ENCODE peak calls at places on chromosomes 7 and 10, in eight cellular contexts. L is GM23338; K is AG04450; Y is gastrocnemius medialis; C is lower lobe of right lung; G is CD8-positive, alpha-beta T cell; N is lung; A is MM.1S. S is an unnamed sample.

GRCh38 chr7:46317256-46317655 is 396.2 kb upstream of the IGFBP3 start:
- DNase-seq in C (no peak), L (no peak), K (no peak), N (no peak), A (no peak), Y (no peak), G (no peak), S (no peak)

GRCh38 chr10:86217386-86218080 is 149.1 kb downstream of the GRID1 start:
- DNase-seq in N (no peak), L (no peak), K (no peak), C (no peak), A (no peak), G (no peak), Y (no peak), S (no peak)

GRCh38 chr7:93980744-93981479 is 23.2 kb downstream of the BET1 start:
- DNase-seq in Y (no peak), G (no peak), N (no peak), L (no peak), C (no peak), K (no peak), A (no peak), S (no peak)

GRCh38 chr7:142620375-142620774 is 128.9 kb upstream of the PRSS1 start:
- DNase-seq in G (no peak), K (no peak), N (no peak), C (no peak), A (no peak), L (no peak), Y (no peak), S (no peak)

GRCh38 chr10:114388275-114388674 is 16.0 kb downstream of the AFAP1L2 start:
- DNase-seq in G (no peak), Y (no peak), K (no peak), N (no peak), C (no peak), A (no peak), L (no peak), S (peak)

GRCh38 chr10:79465341-79465740 is 19.9 kb upstream of the ZCCHC24 start:
- DNase-seq in Y (no peak), A (no peak), C (no peak), K (no peak), L (no peak), N (no peak), G (no peak), S (no peak)

GRCh38 chr7:44625899-44626511 is 19.6 kb downstream of the OGDH start:
- DNase-seq in Y (no peak), L (no peak), N (no peak), K (no peak), A (no peak), G (no peak), C (no peak), S (no peak)

GRCh38 chr7:130721486-130722277 is 12.3 kb downstream of the KLF14 start:
- DNase-seq in N (peak), Y (peak), A (peak), K (peak), L (peak), G (no peak), C (peak), S (no peak)

GRCh38 chr10:11440250-11441150 is 170.9 kb downstream of the USP6NL start:
- DNase-seq in G (no peak), K (no peak), Y (no peak), A (no peak), C (no peak), L (no peak), N (no peak), S (no peak)

GRCh38 chr7:158710651-158711102 is 6.1 kb upstream of the NCAPG2 start:
- DNase-seq in K (no peak), A (peak), L (no peak), C (no peak), Y (no peak), N (no peak), G (no peak), S (no peak)

GRCh38 chr10:103663802-103664201 is 170.3 kb downstream of the NEURL1 start:
- DNase-seq in Y (peak), G (no peak), K (no peak), L (no peak), A (no peak), N (no peak), C (peak), S (no peak)

GRCh38 chr7:115603416-115603815 is 427.1 kb downstream of the TFEC start:
- DNase-seq in L (no peak), Y (no peak), A (no peak), N (no peak), G (no peak), K (no peak), C (no peak), S (no peak)

GRCh38 chr10:78348416-78349164 is 314.9 kb downstream of the RPS24 start:
- DNase-seq in G (no peak), K (no peak), L (no peak), N (no peak), Y (no peak), C (no peak), A (no peak), S (no peak)

GRCh38 chr10:79483948-79484347 is 28.4 kb upstream of the EIF5AL1 start:
- DNase-seq in Y (peak), G (no peak), N (peak), K (no peak), C (no peak), L (no peak), A (no peak), S (no peak)

GRCh38 chr7:100556541-100556940 is 17.2 kb downstream of the SAP25 start:
- DNase-seq in N (no peak), K (no peak), G (no peak), Y (no peak), L (no peak), C (no peak), A (no peak), S (no peak)

GRCh38 chr10:78914502-78915330 is 154.1 kb upstream of the ZMIZ1 start:
- DNase-seq in C (no peak), G (no peak), Y (peak), L (no peak), A (no peak), K (no peak), N (no peak), S (no peak)

GRCh38 chr10:50850576-50851340 is 34.7 kb downstream of the A1CF start:
- DNase-seq in L (no peak), A (no peak), Y (no peak), K (no peak), G (no peak), N (no peak), C (no peak), S (no peak)

GRCh38 chr7:151743481-151743983 is 133.4 kb downstream of the PRKAG2 start:
- DNase-seq in A (no peak), C (no peak), K (no peak), Y (peak), G (no peak), N (no peak), L (no peak), S (no peak)

GRCh38 chr10:30353851-30354250 is 4.8 kb upstream of the MTPAP start:
- DNase-seq in A (no peak), L (no peak), C (no peak), Y (no peak), N (no peak), K (peak), G (no peak), S (no peak)

GRCh38 chr7:45881759-45882464 is 6.4 kb upstream of the IGFBP1 start:
- DNase-seq in Y (no peak), A (no peak), K (peak), C (no peak), L (no peak), N (no peak), G (no peak), S (no peak)

GRCh38 chr7:102416406-102416805 is 17.0 kb upstream of the ORAI2 start:
- DNase-seq in G (no peak), C (no peak), N (no peak), K (no peak), Y (no peak), L (no peak), A (no peak), S (no peak)

GRCh38 chr10:57864789-57865676 is 402.7 kb downstream of the IPMK start:
- DNase-seq in N (no peak), C (no peak), Y (no peak), K (no peak), L (no peak), G (no peak), A (peak), S (no peak)

GRCh38 chr7:150685219-150686029 is at the start of gene GIMAP2:
- DNase-seq in K (no peak), L (no peak), A (peak), C (no peak), Y (no peak), G (peak), N (no peak), S (peak)

GRCh38 chr7:128459394-128459878 is 3.8 kb downstream of the HILPDA start:
- DNase-seq in C (peak), A (peak), G (peak), L (peak), K (no peak), N (peak), Y (peak), S (no peak)

GRCh38 chr10:47349941-47350371 is 1.8 kb downstream of the RBP3 start:
- DNase-seq in N (no peak), L (no peak), Y (no peak), A (no peak), K (no peak), C (no peak), G (no peak), S (no peak)

GRCh38 chr7:42272793-42273665 is 36.0 kb upstream of the GLI3 start:
- DNase-seq in A (no peak), C (no peak), K (no peak), Y (no peak), G (no peak), L (peak), N (no peak), S (no peak)

GRCh38 chr10:72321248-72322029 is 33.3 kb downstream of the DNAJB12 start:
- DNase-seq in L (peak), G (no peak), C (no peak), K (no peak), A (no peak), Y (no peak), N (no peak), S (no peak)

GRCh38 chr10:88553116-88553752 is 29.9 kb downstream of the RNLS start:
- DNase-seq in Y (peak), N (no peak), L (peak), K (peak), G (peak), A (peak), C (no peak), S (peak)

GRCh38 chr7:123154231-123154860 is 45.4 kb downstream of the SLC13A1 start:
- DNase-seq in G (no peak), N (peak), K (peak), C (no peak), Y (peak), A (peak), L (peak), S (peak)

GRCh38 chr7:47621985-47622561 is 40.2 kb upstream of the TNS3 start:
- DNase-seq in A (no peak), C (no peak), Y (no peak), N (no peak), G (no peak), L (no peak), K (no peak), S (no peak)

GRCh38 chr7:28990200-28990960 is 32.2 kb upstream of the TRIL start:
- DNase-seq in N (no peak), L (peak), C (no peak), G (no peak), A (no peak), Y (peak), K (no peak), S (no peak)

GRCh38 chr7:98418636-98419315 is 17.9 kb upstream of the BAIAP2L1 start:
- DNase-seq in L (no peak), K (peak), C (no peak), Y (no peak), N (peak), G (no peak), A (no peak), S (no peak)

GRCh38 chr7:28005848-28006233 is 174.8 kb downstream of the JAZF1 start:
- DNase-seq in L (no peak), Y (no peak), K (no peak), G (no peak), A (no peak), C (no peak), N (no peak), S (no peak)

GRCh38 chr7:155284496-155285274 is 13.0 kb upstream of the INSIG1 start:
- DNase-seq in L (no peak), C (no peak), A (no peak), K (no peak), G (no peak), Y (no peak), N (no peak), S (no peak)

GRCh38 chr7:98902523-98902922 is 24.2 kb downstream of the TRRAP start:
- DNase-seq in N (no peak), A (no peak), Y (no peak), G (no peak), C (no peak), K (no peak), L (no peak), S (no peak)

GRCh38 chr10:20714979-20715378 is 182.1 kb downstream of the NEBL start:
- DNase-seq in A (no peak), K (no peak), L (peak), G (no peak), C (no peak), N (no peak), Y (no peak), S (no peak)

GRCh38 chr10:129949411-129950335 is 14.4 kb downstream of the EBF3 start:
- DNase-seq in C (no peak), Y (peak), A (no peak), K (no peak), L (peak), N (no peak), G (no peak), S (no peak)
- H3K4me3 ChIP-seq in C (no peak), Y (peak), A (no peak), K (no peak), L (peak), N (no peak), G (no peak), S (no peak)

GRCh38 chr7:73578342-73579124 is at the start of gene TBL2:
- DNase-seq in Y (peak), G (peak), L (peak), A (peak), C (peak), K (peak), N (peak), S (peak)
- TF ChIP-seq CTCF in Y (no peak), G (no peak), L (peak), A (peak), C (no peak), K (peak), N (no peak), S (peak)

GRCh38 chr10:128900456-128900855 is 566.6 kb upstream of the MGMT start:
- DNase-seq in L (no peak), A (no peak), K (no peak), N (no peak), Y (no peak), G (no peak), C (no peak), S (no peak)

GRCh38 chr10:128897414-128897928 is 569.6 kb upstream of the MGMT start:
- DNase-seq in A (no peak), K (no peak), Y (no peak), N (peak), L (peak), C (no peak), G (no peak), S (no peak)

GRCh38 chr10:128896964-128897363 is 570.1 kb upstream of the MGMT start:
- DNase-seq in L (no peak), G (no peak), N (peak), K (no peak), Y (no peak), C (no peak), A (no peak), S (no peak)

GRCh38 chr10:128898133-128898915 is 568.7 kb upstream of the MGMT start:
- DNase-seq in A (no peak), G (no peak), N (peak), C (no peak), Y (peak), K (no peak), L (peak), S (no peak)

GRCh38 chr10:128898916-128899195 is 568.2 kb upstream of the MGMT start:
- DNase-seq in L (no peak), A (no peak), N (no peak), Y (no peak), K (no peak), C (no peak), G (no peak), S (no peak)
- H3K4me3 ChIP-seq in L (no peak), A (no peak), N (no peak), Y (no peak), K (no peak), C (no peak), G (no peak), S (no peak)

DNA sequence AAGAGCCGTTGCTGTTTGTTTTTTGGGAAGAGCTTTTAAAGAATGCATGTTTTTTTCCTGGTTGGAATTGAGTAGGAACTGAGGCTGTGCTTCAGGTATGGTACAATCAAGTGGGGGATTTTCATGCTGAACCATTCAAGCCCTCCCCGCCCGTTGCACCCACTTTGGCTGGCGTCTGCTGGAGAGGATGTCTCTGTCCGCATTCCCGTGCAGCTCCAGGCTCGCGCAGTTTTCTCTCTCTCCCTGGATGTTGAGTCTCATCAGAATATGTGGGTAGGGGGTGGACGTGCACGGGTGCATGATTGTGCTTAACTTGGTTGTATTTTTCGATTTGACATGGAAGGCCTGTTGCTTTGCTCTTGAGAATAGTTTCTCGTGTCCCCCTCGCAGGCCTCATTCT is 31.6 kb downstream of the PFKFB3 start:
- DNase-seq in N (no peak), L (no peak), C (no peak), G (no peak), Y (no peak), K (no peak), A (no peak), S (no peak)
- TF ChIP-seq CTCF in N (no peak), L (no peak), C (no peak), G (no peak), Y (no peak), K (no peak), A (no peak), S (no peak)

GRCh38 chr10:32955299-32955772 is 2.7 kb downstream of the ITGB1 start:
- DNase-seq in C (no peak), G (no peak), L (no peak), N (no peak), K (no peak), Y (no peak), A (no peak), S (no peak)
- H3K4me3 ChIP-seq in C (peak), G (no peak), L (peak), N (no peak), K (peak), Y (peak), A (no peak), S (no peak)

DNA sequence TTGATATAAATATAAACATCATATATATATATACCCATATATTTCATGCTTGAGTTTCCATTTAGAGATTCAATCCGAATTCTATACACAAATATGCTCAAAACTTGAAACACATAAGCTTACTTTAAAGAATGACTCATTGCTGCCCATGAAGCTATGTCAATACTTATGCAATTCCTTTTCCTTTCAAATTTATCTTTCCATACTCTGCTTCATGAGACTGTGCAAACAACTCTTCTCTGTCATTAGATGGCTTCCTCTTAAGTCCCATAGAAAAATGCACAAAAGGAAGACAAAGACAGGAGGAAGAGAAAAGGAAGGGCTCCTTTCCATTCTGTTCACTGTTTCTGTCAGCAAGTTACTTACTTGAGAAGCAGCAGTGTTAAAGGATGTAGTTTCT is 895.7 kb upstream of the SORCS1 start:
- DNase-seq in G (no peak), C (no peak), Y (no peak), A (no peak), K (no peak), N (no peak), L (no peak), S (no peak)
- TF ChIP-seq CTCF in G (no peak), C (no peak), Y (no peak), A (no peak), K (no peak), N (no peak), L (no peak), S (no peak)